ENCODE peak calls at places on chromosomes 13 and 19, in six cellular contexts. O is body of pancreas, H is GM12892, W is GM12891, S is Peyer's patch, Q is NB4. Y is an unnamed sample.

GRCh38 chr13:99955747-99956472 is 15.7 kb downstream of the ZIC5 start:
- DNase-seq in S (no peak), W (no peak), H (no peak), O (no peak), Q (peak), Y (no peak)

GRCh38 chr19:48719263-48720171 is at the start of gene MAMSTR:
- DNase-seq in Q (no peak), H (no peak), O (no peak), W (no peak), S (no peak), Y (no peak)

GRCh38 chr19:1471514-1472107 is 7.4 kb downstream of the C19orf25 start:
- DNase-seq in Q (no peak), H (no peak), O (no peak), W (no peak), S (no peak), Y (no peak)

GRCh38 chr13:50420720-50421456 is 405.6 kb downstream of the KCNRG start:
- DNase-seq in S (no peak), W (no peak), O (no peak), H (no peak), Q (no peak), Y (no peak)

GRCh38 chr13:85091835-85092234 is 707.4 kb downstream of the SLITRK6 start:
- DNase-seq in O (no peak), W (no peak), S (no peak), Q (no peak), H (no peak), Y (no peak)

GRCh38 chr13:111903143-111903542 is 163.8 kb upstream of the SOX1 start:
- DNase-seq in O (no peak), W (no peak), Q (no peak), H (no peak), S (no peak), Y (no peak)

GRCh38 chr13:63607153-63607552 is 2191.5 kb upstream of the PCDH20 start:
- DNase-seq in Q (no peak), O (no peak), S (no peak), H (no peak), W (no peak), Y (no peak)

GRCh38 chr13:66509176-66509575 is 721.0 kb downstream of the PCDH9 start:
- DNase-seq in H (no peak), O (no peak), Q (no peak), S (no peak), W (no peak), Y (no peak)

GRCh38 chr19:53538378-53539109 is 599 bp downstream of the ZNF331 start:
- DNase-seq in W (no peak), S (no peak), H (no peak), Q (no peak), O (peak), Y (no peak)

GRCh38 chr13:21242236-21242635 is 65.8 kb downstream of the MRPL57 start:
- DNase-seq in H (no peak), S (no peak), W (no peak), O (no peak), Q (peak), Y (no peak)

GRCh38 chr13:51742611-51743010 is 61.4 kb downstream of the DHRS12 start:
- DNase-seq in Q (no peak), O (no peak), W (no peak), H (no peak), S (no peak), Y (no peak)

GRCh38 chr19:55443045-55443823 is at the start of gene SHISA7:
- DNase-seq in W (no peak), H (no peak), S (no peak), Q (peak), O (no peak), Y (no peak)

GRCh38 chr13:25292301-25292700 is 5.0 kb upstream of the MTMR6 start:
- DNase-seq in S (no peak), O (no peak), W (no peak), H (no peak), Q (peak), Y (no peak)

GRCh38 chr13:101698400-101698799 is 245.9 kb downstream of the ITGBL1 start:
- DNase-seq in H (no peak), W (no peak), O (no peak), Q (no peak), S (no peak), Y (no peak)

GRCh38 chr19:27971071-27971470 is 1241.9 kb downstream of the UQCRFS1 start:
- DNase-seq in S (no peak), O (no peak), H (no peak), Q (no peak), W (no peak), Y (no peak)

GRCh38 chr13:114311908-114312307 is 2.4 kb upstream of the CHAMP1 start:
- DNase-seq in S (no peak), Q (peak), W (no peak), O (no peak), H (no peak), Y (no peak)

GRCh38 chr13:109784590-109785140 is 1.7 kb downstream of the IRS2 start:
- DNase-seq in O (peak), S (peak), Q (peak), W (no peak), H (no peak), Y (peak)

GRCh38 chr13:24927810-24928404 is 163.9 kb downstream of the RNF17 start:
- DNase-seq in H (no peak), Q (no peak), O (no peak), S (no peak), W (no peak), Y (no peak)

GRCh38 chr13:104297075-104297474 is 1230.9 kb upstream of the SLC10A2 start:
- DNase-seq in S (no peak), H (no peak), Q (no peak), O (no peak), W (no peak), Y (no peak)

GRCh38 chr19:855566-856120 is 3.5 kb downstream of the ELANE start:
- DNase-seq in O (no peak), H (no peak), S (no peak), W (no peak), Q (no peak), Y (no peak)

DNA sequence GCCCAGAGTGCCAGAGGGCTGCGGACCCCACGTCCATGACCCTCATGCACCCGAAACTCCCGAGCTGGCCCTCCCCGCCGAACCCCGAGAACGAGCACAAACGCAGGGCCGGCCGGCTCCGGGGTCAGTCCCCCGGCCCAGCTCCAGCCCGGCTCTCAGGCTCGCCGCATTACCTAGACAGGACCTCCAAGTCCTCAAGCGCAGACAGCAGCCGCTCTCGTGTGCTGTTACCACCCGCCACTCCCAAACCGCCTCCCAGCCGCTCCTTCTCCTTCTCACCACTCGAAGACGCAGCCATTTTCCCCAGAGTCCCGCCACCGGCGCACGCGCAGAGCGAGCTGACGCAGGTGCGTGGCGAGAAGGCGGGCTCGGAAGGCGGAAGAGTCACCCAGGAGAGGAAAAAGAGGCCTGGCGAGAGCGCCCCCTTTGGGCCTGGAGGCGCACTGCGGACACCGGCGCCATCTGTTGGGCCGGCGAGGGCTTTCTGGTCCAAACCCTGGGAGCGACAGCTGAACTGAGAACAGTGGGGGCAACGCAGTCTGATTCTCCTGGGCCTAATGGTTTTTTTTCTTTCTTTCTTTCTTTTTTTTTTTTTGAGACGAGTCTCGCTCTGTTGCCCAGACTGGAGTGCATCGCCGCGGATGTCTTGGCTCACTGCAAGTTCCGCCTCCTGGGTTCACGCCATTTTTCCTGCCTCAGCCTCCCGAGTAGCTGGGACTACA is at the start of gene MED4:
- DNase-seq in Q (peak), S (peak), O (peak), W (peak), H (peak), Y (peak)
- TF ChIP-seq POLR2A in Q (peak), S (peak), O (peak), W (peak), H (peak), Y (peak)

GRCh38 chr19:5963855-5964254 is 14.1 kb downstream of the RANBP3 start:
- DNase-seq in O (no peak), Q (no peak), W (no peak), H (no peak), S (no peak), Y (no peak)

GRCh38 chr19:5964816-5965565 is 12.9 kb downstream of the RANBP3 start:
- DNase-seq in O (no peak), Q (no peak), H (no peak), S (no peak), W (no peak), Y (no peak)

GRCh38 chr19:5959260-5960004 is 18.5 kb downstream of the RANBP3 start:
- DNase-seq in S (no peak), W (no peak), O (no peak), Q (no peak), H (no peak), Y (no peak)

GRCh38 chr19:5960005-5961001 is 17.6 kb downstream of the RANBP3 start:
- DNase-seq in W (no peak), H (no peak), S (no peak), O (peak), Q (no peak), Y (no peak)

GRCh38 chr19:5961969-5962945 is 15.7 kb downstream of the RANBP3 start:
- DNase-seq in W (no peak), H (no peak), O (peak), Q (peak), S (peak), Y (no peak)
- TF ChIP-seq POLR2A in W (no peak), H (no peak), O (peak), Q (no peak), S (no peak), Y (no peak)

GRCh38 chr19:4059493-4059880 is 7.2 kb downstream of the ZBTB7A start:
- DNase-seq in W (no peak), S (peak), H (no peak), Q (no peak), O (no peak), Y (no peak)

GRCh38 chr19:4059931-4060620 is 6.6 kb downstream of the ZBTB7A start:
- DNase-seq in H (peak), O (peak), S (peak), W (no peak), Q (peak), Y (no peak)

GRCh38 chr19:4058696-4059492 is 7.8 kb downstream of the ZBTB7A start:
- DNase-seq in H (no peak), Q (no peak), O (no peak), S (no peak), W (no peak), Y (no peak)

GRCh38 chr19:4060621-4061177 is 6.0 kb downstream of the ZBTB7A start:
- DNase-seq in H (no peak), S (no peak), W (no peak), Q (no peak), O (peak), Y (no peak)

GRCh38 chr19:4057913-4058695 is 8.6 kb downstream of the ZBTB7A start:
- DNase-seq in O (peak), W (no peak), S (peak), Q (peak), H (no peak), Y (peak)
- TF ChIP-seq POLR2A in O (peak), W (no peak), S (peak), Q (no peak), H (no peak), Y (no peak)

GRCh38 chr19:44447864-44448674 is at the start of gene ZNF229:
- DNase-seq in O (peak), H (no peak), W (peak), Q (no peak), S (peak), Y (no peak)
- TF ChIP-seq POLR2A in O (peak), H (no peak), W (no peak), Q (no peak), S (no peak), Y (no peak)

GRCh38 chr19:21934593-21934992 is 76.2 kb downstream of the ZNF208 start:
- DNase-seq in Q (no peak), O (no peak), W (no peak), S (no peak), H (no peak), Y (no peak)

DNA sequence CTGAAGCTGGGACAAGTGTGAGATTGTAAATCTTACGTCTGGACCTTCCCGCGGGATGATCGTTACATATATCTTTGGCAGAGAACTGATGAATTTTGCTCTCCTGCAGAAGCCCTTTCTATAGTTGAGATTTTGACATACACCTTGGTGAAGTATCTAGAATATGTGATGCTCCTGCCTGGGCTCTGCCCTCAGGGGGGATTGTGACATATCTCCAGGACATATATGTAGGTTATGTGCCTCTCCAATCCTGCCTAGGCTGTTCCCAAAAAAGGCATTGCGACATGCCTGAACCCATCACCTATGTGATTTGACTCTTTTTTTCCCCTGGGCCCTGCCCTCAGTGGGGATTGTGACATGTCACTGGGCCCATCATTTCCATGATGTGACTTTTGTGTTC is 76.6 kb downstream of the ZNF208 start:
- DNase-seq in W (no peak), S (no peak), O (no peak), H (no peak), Q (no peak), Y (no peak)
- TF ChIP-seq POLR2A in W (no peak), S (no peak), O (no peak), H (no peak), Q (no peak), Y (no peak)

GRCh38 chr19:39133431-39134270 is 8.1 kb downstream of the PAK4 start:
- DNase-seq in W (no peak), S (no peak), Q (no peak), H (no peak), O (peak), Y (no peak)

GRCh38 chr19:39130337-39131254 is 5.0 kb downstream of the PAK4 start:
- DNase-seq in H (no peak), Q (no peak), W (no peak), O (no peak), S (no peak), Y (no peak)

GRCh38 chr19:39131255-39131755 is 5.7 kb downstream of the PAK4 start:
- DNase-seq in S (no peak), H (no peak), O (peak), W (no peak), Q (no peak), Y (no peak)

GRCh38 chr19:39135701-39136100 is 10.1 kb downstream of the PAK4 start:
- DNase-seq in Q (no peak), H (no peak), O (no peak), W (no peak), S (no peak), Y (no peak)

GRCh38 chr19:39132344-39132969 is 6.9 kb downstream of the PAK4 start:
- DNase-seq in W (no peak), H (no peak), O (no peak), Q (no peak), S (no peak), Y (no peak)
- TF ChIP-seq POLR2A in W (no peak), H (no peak), O (no peak), Q (no peak), S (no peak), Y (no peak)

DNA sequence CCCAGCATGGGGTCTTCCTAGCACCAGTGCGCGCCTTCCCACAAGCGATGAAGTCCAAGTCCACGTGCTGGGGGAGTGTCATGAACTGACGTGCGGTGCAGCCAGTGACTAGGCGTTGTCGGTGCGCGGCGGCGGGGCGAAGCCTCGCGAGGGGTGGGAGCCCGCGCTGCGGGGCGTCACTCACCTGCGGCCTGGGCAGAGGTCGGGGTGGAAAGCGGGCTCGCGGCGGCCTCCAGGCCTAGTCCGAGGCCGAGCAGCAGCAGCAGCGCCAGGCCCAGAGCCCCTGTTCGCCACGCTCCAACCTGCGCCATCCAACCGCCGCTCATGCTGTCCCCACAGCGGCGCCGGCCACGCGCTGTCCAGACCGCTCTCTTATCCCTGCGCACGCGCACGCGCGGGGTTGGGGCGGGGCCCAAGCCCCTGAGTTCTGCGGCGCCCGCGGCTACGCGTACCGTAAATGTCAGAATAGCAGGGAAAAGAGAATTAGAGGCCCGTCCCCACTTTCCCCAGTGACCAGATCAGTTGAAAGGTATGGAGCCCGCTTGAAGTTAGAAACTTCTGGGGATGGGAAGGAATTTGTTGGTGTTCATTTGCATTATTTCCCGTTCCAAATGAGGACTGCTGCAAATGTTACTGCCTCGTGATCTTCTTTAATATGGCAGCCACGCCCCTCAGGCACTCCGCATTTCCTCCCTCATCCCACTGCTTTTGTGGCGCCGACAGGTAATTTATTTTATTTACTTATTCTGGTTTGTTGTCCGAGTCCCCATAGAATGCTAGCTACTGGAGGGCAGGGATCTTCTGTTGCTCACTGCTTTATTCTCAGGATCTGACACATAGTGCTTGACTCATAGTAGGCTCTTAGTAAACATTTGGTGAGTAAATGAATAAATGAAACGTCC is at the start of gene CD320:
- DNase-seq in S (peak), H (peak), Q (peak), O (peak), W (peak), Y (peak)
- TF ChIP-seq POLR2A in S (no peak), H (peak), Q (peak), O (peak), W (peak), Y (peak)

GRCh38 chr19:58513694-58514563 is 2.1 kb upstream of the SLC27A5 start:
- DNase-seq in W (peak), S (peak), O (peak), H (peak), Q (peak), Y (no peak)
- TF ChIP-seq POLR2A in W (peak), S (no peak), O (peak), H (peak), Q (peak), Y (no peak)

Y was measured in H54.